ENCODE peak calls at places on chromosomes 6 and 20, in nine cellular contexts. Z is OCI-LY7; X is CD8-positive, alpha-beta T cell; L is Peyer's patch; Q is astrocyte of the spinal cord; F is progenitor cell of endocrine pancreas; C is fibroblast of lung; D is GM10248; V is lower leg skin. J is an unnamed sample.

GRCh38 chr6:143410859-143411270 is 39.6 kb downstream of the ADAT2 start:
- DNase-seq in Z (no peak), X (no peak), L (no peak), Q (peak), F (no peak), C (peak), D (no peak), V (no peak), J (no peak)

GRCh38 chr6:151023346-151023745 is 157.8 kb downstream of the MTHFD1L start:
- DNase-seq in Z (no peak), X (no peak), L (no peak), Q (no peak), F (no peak), C (no peak), D (no peak), V (no peak), J (no peak)

GRCh38 chr6:84422380-84422968 is 195.0 kb upstream of the CEP162 start:
- DNase-seq in Z (no peak), X (no peak), L (no peak), Q (peak), F (peak), C (peak), D (peak), V (no peak), J (no peak)

GRCh38 chr6:87333033-87333432 is 4.0 kb upstream of the GJB7 start:
- DNase-seq in Z (peak), X (no peak), L (no peak), Q (no peak), F (no peak), C (no peak), D (no peak), V (no peak), J (no peak)

GRCh38 chr6:157732007-157732406 is 91.0 kb upstream of the SNX9 start:
- DNase-seq in Z (no peak), X (no peak), L (no peak), Q (no peak), F (no peak), C (no peak), D (no peak), V (peak), J (no peak)

GRCh38 chr6:63904844-63905243 is 269.2 kb downstream of the PHF3 start:
- DNase-seq in Z (no peak), X (no peak), L (no peak), Q (peak), F (no peak), C (peak), D (no peak), V (no peak), J (no peak)

GRCh38 chr6:83490177-83490576 is 22.2 kb upstream of the PRSS35 start:
- DNase-seq in Z (no peak), X (no peak), L (no peak), Q (no peak), F (no peak), C (no peak), D (no peak), V (no peak), J (no peak)

GRCh38 chr6:63975685-63976084 is 340.1 kb downstream of the PHF3 start:
- DNase-seq in Z (no peak), X (no peak), L (no peak), Q (no peak), F (no peak), C (no peak), D (no peak), V (no peak), J (no peak)

GRCh38 chr20:41004561-41005360 is 23.9 kb upstream of the TOP1 start:
- DNase-seq in Z (peak), X (no peak), L (no peak), Q (peak), F (no peak), C (peak), D (no peak), V (peak), J (no peak)

GRCh38 chr6:25014806-25015560 is 79.2 kb upstream of the RIPOR2 start:
- DNase-seq in Z (peak), X (no peak), L (no peak), Q (peak), F (no peak), C (peak), D (no peak), V (no peak), J (no peak)

GRCh38 chr6:75124983-75125382 is 80.9 kb downstream of the COL12A1 start:
- DNase-seq in Z (no peak), X (no peak), L (no peak), Q (no peak), F (no peak), C (no peak), D (no peak), V (no peak), J (no peak)

GRCh38 chr6:138250513-138251247 is 32.4 kb upstream of the PBOV1 start:
- DNase-seq in Z (no peak), X (no peak), L (no peak), Q (peak), F (no peak), C (peak), D (no peak), V (no peak), J (no peak)

GRCh38 chr6:123636771-123637170 is at the start of gene TRDN:
- DNase-seq in Z (no peak), X (no peak), L (no peak), Q (no peak), F (no peak), C (no peak), D (no peak), V (no peak), J (no peak)

GRCh38 chr6:13488015-13488895 is 855 bp upstream of the GFOD1 start:
- DNase-seq in Z (no peak), X (no peak), L (peak), Q (no peak), F (no peak), C (peak), D (peak), V (peak), J (peak)

GRCh38 chr20:3121271-3121911 is 36.9 kb upstream of the AVP start:
- DNase-seq in Z (no peak), X (no peak), L (no peak), Q (no peak), F (no peak), C (no peak), D (no peak), V (no peak), J (no peak)

GRCh38 chr6:30735668-30736314 is 6.7 kb downstream of the FLOT1 start:
- DNase-seq in Z (peak), X (no peak), L (no peak), Q (no peak), F (no peak), C (no peak), D (peak), V (no peak), J (no peak)

GRCh38 chr20:51512645-51513044 is 29.9 kb downstream of the NFATC2 start:
- DNase-seq in Z (no peak), X (no peak), L (no peak), Q (no peak), F (no peak), C (no peak), D (no peak), V (no peak), J (no peak)

DNA sequence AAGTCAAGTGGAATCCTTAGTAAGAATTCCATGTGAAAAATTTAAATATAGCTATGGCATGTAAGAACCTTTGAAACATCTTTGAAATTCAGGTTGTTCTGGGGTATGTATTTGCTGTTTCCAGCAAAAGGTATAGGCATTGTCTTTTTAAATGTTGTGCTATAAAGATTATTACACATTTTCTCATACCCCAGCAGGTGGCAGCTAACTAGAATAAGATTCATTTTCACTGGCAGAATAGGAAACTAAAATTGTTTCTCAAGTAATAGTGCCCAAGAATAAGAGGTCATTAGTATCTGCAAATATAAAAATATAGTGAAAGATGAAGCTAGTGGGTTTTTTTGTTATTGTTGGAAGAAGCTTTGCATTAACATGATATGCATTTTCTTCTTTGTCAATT is 1.8 kb downstream of the GRIK2 start:
- DNase-seq in Z (no peak), X (no peak), L (no peak), Q (no peak), F (no peak), C (no peak), D (no peak), V (no peak), J (no peak)
- TF ChIP-seq CTCF in Z (peak), X (no peak), L (no peak), Q (no peak), F (peak), C (no peak), D (no peak), V (no peak), J (no peak)

GRCh38 chr6:53794720-53795253 is at the start of gene LRRC1:
- DNase-seq in Z (peak), X (peak), L (peak), Q (peak), F (peak), C (peak), D (peak), V (peak), J (peak)

GRCh38 chr6:53792973-53793317 is 1.9 kb upstream of the LRRC1 start:
- DNase-seq in Z (no peak), X (no peak), L (no peak), Q (no peak), F (no peak), C (no peak), D (no peak), V (no peak), J (no peak)

GRCh38 chr6:53794073-53794719 is 609 bp upstream of the LRRC1 start:
- DNase-seq in Z (peak), X (peak), L (peak), Q (peak), F (peak), C (peak), D (peak), V (peak), J (no peak)

GRCh38 chr6:53792016-53792415 is 2.8 kb upstream of the LRRC1 start:
- DNase-seq in Z (no peak), X (no peak), L (no peak), Q (no peak), F (no peak), C (no peak), D (no peak), V (no peak), J (no peak)

DNA sequence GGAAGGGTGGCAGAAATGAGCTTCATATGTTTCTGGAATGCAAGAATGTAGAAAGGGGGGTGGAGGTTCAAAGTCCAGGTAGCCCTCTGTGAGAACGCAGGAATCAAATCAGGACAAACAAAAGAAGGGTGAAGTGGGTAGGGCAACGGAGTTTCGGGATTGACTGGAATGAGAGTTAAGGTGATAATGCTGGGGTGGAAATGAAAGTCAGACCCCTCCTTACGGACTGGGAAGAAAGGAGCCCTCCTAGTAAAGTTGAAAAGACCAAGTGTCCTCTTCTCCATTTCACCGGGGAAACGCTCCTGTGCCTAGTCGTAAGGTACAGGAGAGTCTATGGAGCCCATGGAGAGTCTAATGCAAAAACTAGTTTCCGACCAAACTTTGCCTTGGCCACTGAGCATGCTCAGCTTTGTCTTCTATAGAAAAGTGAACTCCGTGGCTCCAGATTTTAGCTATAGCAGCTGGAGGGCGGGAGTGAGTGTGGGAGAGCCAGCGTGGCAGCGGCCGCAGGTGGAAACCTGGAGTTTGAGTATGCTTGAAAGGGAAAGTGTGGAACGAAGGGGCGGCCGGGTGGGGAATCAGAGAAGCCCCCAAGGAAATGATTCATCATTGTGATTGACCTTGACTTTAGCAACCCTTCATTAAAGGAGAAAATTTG is 1.4 kb upstream of the LRRC1 start:
- DNase-seq in Z (peak), X (no peak), L (peak), Q (peak), F (peak), C (peak), D (peak), V (no peak), J (peak)
- TF ChIP-seq CTCF in Z (no peak), X (no peak), L (no peak), Q (no peak), F (no peak), C (no peak), D (no peak), V (no peak), J (no peak)

DNA sequence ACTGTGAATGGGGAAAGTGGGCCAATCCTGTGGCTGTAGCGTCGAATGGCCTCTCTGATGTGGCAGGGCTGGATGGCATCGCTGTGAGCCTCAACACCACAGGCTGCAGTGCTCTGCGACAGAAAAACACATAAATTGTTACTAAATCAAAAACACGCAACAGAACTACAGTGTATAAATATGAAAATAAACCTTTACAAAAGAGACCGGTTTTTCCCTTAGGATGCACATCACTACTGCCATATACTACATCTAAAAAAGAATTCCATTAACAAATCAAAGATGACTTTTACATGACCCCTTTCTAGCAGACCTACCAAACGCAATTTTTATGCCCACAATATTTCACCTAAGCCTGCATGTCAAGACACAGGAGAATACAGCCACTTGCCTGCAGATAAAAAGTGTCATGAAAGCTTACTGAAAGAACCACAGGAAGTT is 395.5 kb upstream of the RUNX2 start:
- DNase-seq in Z (no peak), X (peak), L (no peak), Q (no peak), F (no peak), C (no peak), D (no peak), V (no peak), J (no peak)
- TF ChIP-seq CTCF in Z (no peak), X (no peak), L (no peak), Q (no peak), F (no peak), C (no peak), D (no peak), V (no peak), J (no peak)

GRCh38 chr20:62156592-62157386 is 13.2 kb downstream of the SS18L1 start:
- DNase-seq in Z (peak), X (peak), L (peak), Q (peak), F (peak), C (peak), D (peak), V (peak), J (peak)

GRCh38 chr20:62158088-62158400 is 14.5 kb downstream of the SS18L1 start:
- DNase-seq in Z (no peak), X (no peak), L (no peak), Q (no peak), F (no peak), C (no peak), D (no peak), V (no peak), J (no peak)

GRCh38 chr20:62157387-62158087 is 14.0 kb downstream of the SS18L1 start:
- DNase-seq in Z (no peak), X (no peak), L (no peak), Q (no peak), F (no peak), C (no peak), D (no peak), V (no peak), J (no peak)

GRCh38 chr20:62155428-62156253 is 12.1 kb downstream of the SS18L1 start:
- DNase-seq in Z (no peak), X (no peak), L (no peak), Q (no peak), F (no peak), C (no peak), D (no peak), V (no peak), J (no peak)

DNA sequence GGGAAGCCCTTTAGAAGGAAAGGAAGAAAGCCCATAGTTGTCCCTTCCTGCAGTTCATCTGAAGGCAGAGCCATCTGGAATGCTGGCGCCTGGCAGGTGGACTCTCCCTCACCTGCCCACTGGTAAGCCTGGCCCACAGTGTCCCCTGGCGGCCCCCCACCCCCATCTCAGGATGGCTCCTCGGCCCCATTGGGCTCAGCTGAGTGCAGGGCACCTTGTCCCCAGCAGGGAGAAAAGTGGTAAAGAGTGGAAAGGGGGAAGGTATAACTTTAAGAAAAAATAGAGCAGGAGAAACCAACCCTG is 12.6 kb downstream of the SS18L1 start:
- DNase-seq in Z (no peak), X (no peak), L (no peak), Q (no peak), F (no peak), C (no peak), D (no peak), V (no peak), J (no peak)
- TF ChIP-seq CTCF in Z (no peak), X (no peak), L (no peak), Q (peak), F (no peak), C (no peak), D (no peak), V (no peak), J (no peak)

GRCh38 chr20:49889943-49890650 is 25.2 kb downstream of the SPATA2 start:
- DNase-seq in Z (no peak), X (no peak), L (no peak), Q (no peak), F (no peak), C (no peak), D (no peak), V (no peak), J (no peak)
- TF ChIP-seq CTCF in Z (no peak), X (no peak), L (peak), Q (no peak), F (peak), C (no peak), D (no peak), V (no peak), J (no peak)

DNA sequence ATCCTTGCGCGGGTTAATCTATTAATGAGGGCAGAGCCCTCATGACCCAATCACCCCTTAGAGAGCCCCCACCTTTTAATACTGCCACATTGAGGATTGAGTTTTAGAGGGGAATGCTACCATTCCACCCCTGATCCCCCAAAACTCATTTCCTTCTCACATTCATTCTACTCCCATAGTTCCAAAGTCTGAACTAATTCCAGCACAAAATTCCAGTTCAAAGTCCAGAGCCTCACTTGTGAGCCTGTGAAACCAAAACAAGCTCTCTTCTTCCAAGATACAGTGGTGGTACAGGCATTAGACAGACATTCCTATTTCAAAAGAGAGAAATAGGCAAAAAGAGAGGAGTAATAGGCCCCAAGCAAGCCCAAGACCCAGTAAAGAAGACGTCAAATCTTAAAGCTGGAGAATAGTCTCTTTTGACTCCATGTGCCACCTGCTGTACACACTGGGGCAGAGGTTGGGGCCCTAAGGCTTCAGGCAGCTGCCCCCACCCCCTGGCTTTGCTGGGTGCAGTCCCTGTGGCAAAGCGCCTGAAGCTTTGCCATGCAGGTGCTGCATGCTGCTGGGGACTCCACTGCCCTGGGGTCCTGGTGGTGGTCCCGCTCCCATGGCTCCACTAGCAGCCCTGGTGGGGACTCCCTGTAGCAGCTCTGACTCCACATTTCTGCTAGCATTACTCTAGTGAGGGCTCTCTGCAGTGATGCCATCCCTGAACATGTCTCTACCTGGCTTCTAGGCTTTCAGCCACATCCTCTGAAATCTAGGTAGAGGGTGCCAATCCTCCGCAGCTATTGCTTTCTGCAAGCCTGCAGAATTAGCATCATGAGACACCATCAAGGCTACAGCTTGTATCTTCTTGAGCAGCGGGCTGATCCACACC is 41.3 kb downstream of the RSPH3 start:
- DNase-seq in Z (peak), X (no peak), L (peak), Q (no peak), F (no peak), C (no peak), D (no peak), V (no peak), J (peak)
- TF ChIP-seq CTCF in Z (peak), X (peak), L (peak), Q (no peak), F (no peak), C (no peak), D (peak), V (no peak), J (no peak)

DNA sequence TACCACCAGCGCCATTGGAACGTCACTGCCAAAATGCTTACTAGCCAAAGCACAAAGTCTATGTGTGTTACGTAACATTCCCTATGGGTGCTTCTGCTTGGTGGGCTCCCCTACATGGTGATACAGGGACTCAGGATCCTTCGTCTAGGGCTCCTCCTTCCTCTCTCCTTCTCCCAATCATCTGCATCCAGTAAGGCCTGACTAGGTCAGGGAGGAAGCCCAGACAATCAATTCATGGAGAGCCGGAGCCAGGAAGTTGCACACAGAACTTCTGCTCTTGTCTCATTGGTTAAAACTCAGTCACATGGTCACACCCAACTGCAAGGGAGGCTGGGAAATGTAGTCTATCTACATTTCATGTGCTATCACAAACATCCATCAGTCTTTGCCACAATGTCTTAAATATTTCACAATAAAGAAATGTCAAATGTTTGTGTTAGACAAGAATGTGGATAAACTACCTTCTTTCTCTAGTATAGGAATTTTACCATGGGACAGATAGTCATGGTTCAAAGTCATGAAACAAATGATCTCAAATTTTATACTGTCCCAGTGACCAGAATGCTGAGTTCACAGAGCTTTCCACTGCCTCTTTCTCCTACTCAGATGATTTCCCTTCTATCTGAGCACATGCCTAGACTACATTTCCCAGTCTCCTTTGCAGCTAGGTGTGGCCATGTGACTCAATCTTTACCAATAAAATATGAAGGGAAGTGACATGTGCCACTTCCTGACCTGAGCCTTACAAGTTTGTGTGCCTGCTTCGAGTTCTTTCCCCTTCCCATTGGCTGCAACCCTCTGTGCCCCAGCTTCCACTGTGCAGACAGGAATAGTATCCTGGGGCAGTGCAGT is 9.3 kb upstream of the KCNK15 start:
- DNase-seq in Z (peak), X (no peak), L (peak), Q (peak), F (no peak), C (peak), D (no peak), V (no peak), J (no peak)
- TF ChIP-seq CTCF in Z (no peak), X (no peak), L (no peak), Q (no peak), F (no peak), C (no peak), D (no peak), V (no peak), J (no peak)

GRCh38 chr6:101413773-101414172 is 20.3 kb downstream of the GRIK2 start:
- DNase-seq in Z (no peak), X (no peak), L (no peak), Q (no peak), F (no peak), C (no peak), D (no peak), V (no peak), J (no peak)
- TF ChIP-seq CTCF in Z (no peak), X (no peak), L (no peak), Q (no peak), F (no peak), C (no peak), D (no peak), V (no peak), J (no peak)